ENCODE peak calls at places on chromosomes 13 and 19, in four cellular contexts. P, L, I and D are unnamed samples.

GRCh38 chr19:1882089-1882785 is 3.1 kb downstream of the ABHD17A start:
- DNase-seq in I (no peak), L (no peak), P (no peak), D (no peak)

GRCh38 chr13:94641432-94641941 is 39.8 kb downstream of the GPR180 start:
- DNase-seq in P (no peak), L (peak; percentile 86), I (peak; percentile 86), D (peak; percentile 85)

GRCh38 chr13:111503905-111504695 is 183.7 kb downstream of the TEX29 start:
- DNase-seq in L (no peak), P (no peak), I (no peak), D (peak; percentile 0)

GRCh38 chr19:1089126-1089771 is 5.9 kb downstream of the POLR2E start:
- DNase-seq in L (no peak), P (no peak), I (no peak), D (no peak)

GRCh38 chr13:24528816-24529398 is 16.3 kb upstream of the PARP4 start:
- DNase-seq in P (no peak), L (no peak), I (no peak), D (no peak)

GRCh38 chr13:39536906-39537305 is 66.1 kb downstream of the LHFPL6 start:
- DNase-seq in L (no peak), P (no peak), I (no peak), D (peak; percentile 60)

GRCh38 chr13:30895773-30896172 is 10.3 kb upstream of the MEDAG start:
- DNase-seq in P (peak; percentile 70), L (peak; percentile 92), I (peak; percentile 24), D (peak; percentile 82)

GRCh38 chr13:25699600-25699999 is 327.8 kb downstream of the ATP8A2 start:
- DNase-seq in I (no peak), P (no peak), L (no peak), D (no peak)

GRCh38 chr19:4567584-4568071 is 8.1 kb upstream of the SEMA6B start:
- DNase-seq in I (no peak), L (peak; percentile 20), P (no peak), D (peak; percentile 56)

GRCh38 chr13:112760931-112761330 is 71.1 kb downstream of the ATP11A start:
- DNase-seq in P (no peak), I (no peak), L (no peak), D (no peak)

DNA sequence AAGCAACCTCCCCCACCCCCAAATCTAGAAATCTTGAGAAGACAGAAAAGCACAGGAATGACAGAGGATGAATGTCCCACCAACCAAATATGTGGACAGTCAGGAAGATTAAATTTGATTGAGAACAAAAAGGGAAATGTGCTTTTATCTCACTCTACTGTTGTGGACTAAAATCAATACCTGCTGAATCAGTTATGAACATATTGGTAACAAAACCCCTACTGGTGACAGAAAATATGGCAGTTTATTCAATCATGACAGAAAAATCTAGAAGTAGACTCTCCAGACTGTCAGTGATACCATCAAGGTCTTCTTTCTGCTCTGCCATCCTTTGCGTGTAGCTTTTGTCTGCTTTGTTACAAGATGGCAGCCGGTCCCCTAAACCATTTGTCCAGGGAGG is 35.2 kb downstream of the FAM216B start:
- DNase-seq in I (no peak), P (no peak), L (no peak), D (no peak)
- TF ChIP-seq CTCF in I (peak; percentile 23), P (no peak), L (no peak), D (no peak)

GRCh38 chr19:35013047-35013819 is 13.1 kb downstream of the GRAMD1A start:
- DNase-seq in L (peak; percentile 57), I (peak; percentile 20), P (no peak), D (peak; percentile 41)

GRCh38 chr19:35013820-35014754 is 14.0 kb downstream of the GRAMD1A start:
- DNase-seq in P (no peak), I (no peak), L (no peak), D (no peak)

GRCh38 chr19:35009424-35010415 is 9.6 kb downstream of the GRAMD1A start:
- DNase-seq in P (no peak), L (no peak), I (no peak), D (no peak)

GRCh38 chr19:35011091-35011689 is 11.1 kb downstream of the GRAMD1A start:
- DNase-seq in P (no peak), I (no peak), L (no peak), D (no peak)

GRCh38 chr19:35011737-35012682 is 11.9 kb downstream of the GRAMD1A start:
- DNase-seq in I (no peak), P (no peak), L (no peak), D (no peak)
- H3K4me3 ChIP-seq in I (no peak overlapping the region), P (no peak overlapping the region), L (no peak overlapping the region), D (no peak overlapping the region)

DNA sequence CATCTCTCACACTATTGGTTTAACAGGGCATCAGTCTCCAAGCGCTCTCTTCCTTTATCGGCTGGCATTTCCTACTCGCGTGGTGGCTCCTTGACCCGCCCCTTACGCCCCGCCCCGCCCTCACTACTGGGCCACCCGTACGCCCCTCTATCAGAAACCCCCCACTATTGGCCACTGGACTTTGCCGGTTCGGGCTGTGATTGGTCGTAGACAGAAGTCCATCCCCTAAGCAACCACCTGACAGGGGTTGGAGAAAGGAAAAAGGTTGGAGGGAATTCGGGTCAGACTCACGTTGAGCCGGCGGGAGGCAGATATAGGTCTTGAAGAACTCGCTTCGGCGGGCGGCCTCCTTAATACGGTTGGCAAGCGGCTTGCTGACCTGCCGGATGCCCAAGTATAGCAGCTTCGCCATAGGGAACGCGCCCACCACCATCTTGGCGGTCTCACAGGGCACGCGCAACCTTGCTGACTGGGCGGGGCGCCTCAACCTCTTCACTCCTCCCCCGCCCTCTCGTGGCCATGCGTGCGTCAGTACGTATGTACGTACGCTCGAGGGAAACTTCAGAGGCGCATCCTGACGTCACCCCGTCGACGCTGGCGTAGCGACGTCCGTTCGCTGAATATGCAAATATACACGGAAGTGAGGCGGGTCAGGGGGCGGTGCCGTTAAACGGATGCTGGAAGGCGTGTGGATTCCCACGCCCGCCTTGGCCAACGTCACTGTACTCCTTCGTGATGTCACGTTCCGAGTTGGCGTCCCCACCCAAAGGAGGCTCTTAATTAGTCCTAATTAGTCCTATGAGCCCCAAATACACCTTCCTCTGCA is at the start of gene OPA3:
- DNase-seq in P (peak; percentile 99), L (peak; percentile 100), I (peak; percentile 100), D (peak; percentile 100)
- TF ChIP-seq CTCF in P (no peak), L (no peak), I (no peak), D (no peak)

GRCh38 chr19:40693150-40693788 is 2.8 kb upstream of the NUMBL start:
- DNase-seq in P (no peak), L (no peak), I (no peak), D (no peak)
- H3K4me3 ChIP-seq in P (no peak overlapping the region), L (no peak overlapping the region), I (no peak overlapping the region), D (no peak overlapping the region)

GRCh38 chr19:17671906-17672305 is 16.2 kb downstream of the UNC13A start:
- DNase-seq in L (peak; percentile 37), P (no peak), I (peak; percentile 42), D (peak; percentile 54)
- TF ChIP-seq CTCF in L (no peak), P (no peak), I (no peak), D (no peak)